ENCODE peak calls at places on chromosomes 6 and 20, in five cellular contexts. I is WERI-Rb-1; U is GM13977; A is NCI-H1694 treated with DMSO at 0.1 percent for 48 hours; N is activated CD8-positive, alpha-beta T cell treated with anti-CD3 and anti-CD28 coated beads, Interleukin-2, amount 10 ng/mL, durations not matched to agents 7 days and 5 days. M is an unnamed sample.

GRCh38 chr6:77502966-77503365 is 39.7 kb upstream of the HTR1B start:
- DNase-seq in I (no peak), U (no peak), A (no peak), N (no peak), M (no peak)

GRCh38 chr6:3414704-3415453 is 42.0 kb downstream of the SLC22A23 start:
- DNase-seq in I (no peak), U (peak), A (no peak), N (peak), M (no peak)

GRCh38 chr20:60327971-60328660 is 369.9 kb downstream of the CDH26 start:
- DNase-seq in I (no peak), U (no peak), A (no peak), N (no peak), M (no peak)

GRCh38 chr6:33091957-33092356 is 16.2 kb downstream of the HLA-DPB1 start:
- DNase-seq in I (peak), U (peak), A (no peak), N (peak), M (peak)

GRCh38 chr20:63057133-63058117 is 50.7 kb upstream of the BHLHE23 start:
- DNase-seq in I (no peak), U (no peak), A (no peak), N (no peak), M (no peak)

GRCh38 chr6:13397359-13398080 is 69.2 kb upstream of the TBC1D7 start:
- DNase-seq in I (no peak), U (peak), A (no peak), N (no peak), M (peak)

GRCh38 chr20:57851025-57851682 is 141.3 kb upstream of the PMEPA1 start:
- DNase-seq in I (no peak), U (no peak), A (no peak), N (no peak), M (peak)

GRCh38 chr6:84033523-84034451 is at the start of gene MRAP2:
- DNase-seq in I (peak), U (peak), A (no peak), N (no peak), M (peak)

GRCh38 chr6:17012421-17013225 is 89.2 kb upstream of the STMND1 start:
- DNase-seq in I (peak), U (no peak), A (no peak), N (no peak), M (peak)

GRCh38 chr6:138389551-138389950 is 11.8 kb downstream of the SMIM28 start:
- DNase-seq in I (no peak), U (no peak), A (no peak), N (no peak), M (no peak)

GRCh38 chr20:62874745-62875344 is 13.2 kb upstream of the TCFL5 start:
- DNase-seq in I (no peak), U (no peak), A (no peak), N (no peak), M (no peak)

GRCh38 chr6:18978330-18979128 is 591.4 kb downstream of the RNF144B start:
- DNase-seq in I (no peak), U (no peak), A (no peak), N (no peak), M (no peak)

GRCh38 chr6:170247178-170247701 is 43.6 kb downstream of the DLL1 start:
- DNase-seq in I (no peak), U (no peak), A (no peak), N (no peak), M (no peak)

GRCh38 chr20:53402233-53403005 is 191.2 kb downstream of the ZNF217 start:
- DNase-seq in I (no peak), U (no peak), A (no peak), N (peak), M (no peak)

GRCh38 chr20:50588034-50588736 is 78.0 kb downstream of the PTPN1 start:
- DNase-seq in I (peak), U (peak), A (peak), N (peak), M (peak)

GRCh38 chr6:38933426-38933825 is 115.2 kb upstream of the GLP1R start:
- DNase-seq in I (peak), U (no peak), A (peak), N (no peak), M (no peak)

GRCh38 chr20:54190200-54190599 is 16.4 kb upstream of the CYP24A1 start:
- DNase-seq in I (no peak), U (no peak), A (no peak), N (no peak), M (no peak)

GRCh38 chr20:63234693-63235398 is 859 bp upstream of the BIRC7 start:
- DNase-seq in I (peak), U (no peak), A (no peak), N (peak), M (no peak)

GRCh38 chr6:142902636-142903053 is 42.3 kb downstream of the HIVEP2 start:
- DNase-seq in I (no peak), U (no peak), A (no peak), N (peak), M (peak)

GRCh38 chr6:29828471-29828797 is 809 bp downstream of the HLA-G start:
- DNase-seq in I (no peak), U (no peak), A (no peak), N (no peak), M (no peak)

GRCh38 chr20:31713312-31714049 is 9.2 kb downstream of the BCL2L1 start:
- DNase-seq in I (no peak), U (no peak), A (no peak), N (no peak), M (peak)

GRCh38 chr20:18138639-18139583 is 1.2 kb downstream of the KAT14 start:
- DNase-seq in I (no peak), U (no peak), A (no peak), N (no peak), M (no peak)

GRCh38 chr20:2602046-2602735 is 50.2 kb upstream of the NOP56 start:
- DNase-seq in I (no peak), U (no peak), A (no peak), N (no peak), M (no peak)

GRCh38 chr20:36573798-36574277 is 441 bp downstream of the TGIF2 start:
- DNase-seq in I (peak), U (peak), A (no peak), N (peak), M (peak)

GRCh38 chr20:51769941-51770615 is 1.9 kb upstream of the ATP9A start:
- DNase-seq in I (no peak), U (no peak), A (no peak), N (no peak), M (no peak)

GRCh38 chr20:26163890-26164289 is 467.2 kb upstream of the ZNF337 start:
- DNase-seq in I (no peak), U (no peak), A (no peak), N (no peak), M (no peak)

M was measured in Right ventricle myocardium superior.